ENCODE peak calls at places on chromosomes 13 and 19, in seven cellular contexts. A is breast epithelium, D is activated B cell treated with CpG ODN at 0.5 μM for 24 hours, G is lower leg skin, C is AG04449, M is endothelial cell, O is GM10248. Z is an unnamed sample.
A peak's percentile ranks its signal among the peaks of the same experiment; 100 is the strongest.

GRCh38 chr13:40440990-40441820 is 225.2 kb downstream of the FOXO1 start:
- DNase-seq in D (no peak), M (no peak), A (peak; percentile 73), G (peak; percentile 63), O (no peak), C (no peak), Z (no peak)

GRCh38 chr19:11138659-11139526 is 16.7 kb downstream of the SPC24 start:
- DNase-seq in G (peak; percentile 66), O (peak; percentile 20), M (peak; percentile 47), A (no peak), D (no peak), C (peak; percentile 36), Z (no peak)

GRCh38 chr13:23871616-23872220 is 17.5 kb downstream of the MIPEP start:
- DNase-seq in A (no peak), O (peak; percentile 38), M (no peak), D (no peak), C (no peak), G (no peak), Z (no peak)

GRCh38 chr19:58581227-58582141 is 8.3 kb upstream of the MZF1 start:
- DNase-seq in O (peak; percentile 90), M (peak; percentile 89), A (peak; percentile 80), D (peak; percentile 73), C (no peak), G (peak; percentile 78), Z (peak; percentile 80)

GRCh38 chr13:107258599-107259187 is 690.8 kb upstream of the ARGLU1 start:
- DNase-seq in M (no peak), O (no peak), D (no peak), A (no peak), G (no peak), C (no peak), Z (no peak)

GRCh38 chr19:51600940-51601575 is 29.1 kb downstream of the SIGLEC5 start:
- DNase-seq in A (no peak), C (no peak), M (no peak), G (no peak), D (peak; percentile 62), O (peak; percentile 41), Z (no peak)

GRCh38 chr13:44573790-44574465 is 2.2 kb downstream of the TSC22D1 start:
- DNase-seq in M (no peak), C (no peak), O (peak; percentile 25), G (no peak), A (no peak), D (no peak), Z (no peak)

GRCh38 chr19:55670280-55671053 is 4.6 kb upstream of the EPN1 start:
- DNase-seq in A (no peak), O (no peak), G (no peak), C (no peak), D (no peak), M (peak; percentile 39), Z (peak; percentile 87)

GRCh38 chr19:4633140-4633967 is 6.0 kb upstream of the TNFAIP8L1 start:
- DNase-seq in D (peak; percentile 32), M (peak; percentile 73), A (no peak), O (peak; percentile 73), C (no peak), G (no peak), Z (no peak)

GRCh38 chr13:100666124-100666523 is 8.5 kb downstream of the TMTC4 start:
- DNase-seq in D (no peak), G (no peak), O (no peak), A (no peak), M (no peak), C (no peak), Z (peak; percentile 43)

GRCh38 chr13:40974460-40975407 is 44.4 kb downstream of the ELF1 start:
- DNase-seq in C (no peak), M (peak; percentile 38), D (no peak), A (no peak), O (no peak), G (no peak), Z (no peak)

GRCh38 chr13:100646030-100646673 is 28.4 kb downstream of the TMTC4 start:
- DNase-seq in D (no peak), G (no peak), O (no peak), M (peak; percentile 51), C (no peak), A (no peak), Z (no peak)

GRCh38 chr19:54415208-54415900 is at the start of gene TTYH1:
- DNase-seq in A (no peak), O (peak; percentile 68), G (no peak), M (peak; percentile 44), C (no peak), D (peak; percentile 42), Z (no peak)

GRCh38 chr13:65600702-65601101 is 1629.4 kb downstream of the PCDH9 start:
- DNase-seq in G (no peak), C (no peak), D (no peak), O (no peak), A (no peak), M (no peak), Z (no peak)

GRCh38 chr13:62321895-62322294 is 906.2 kb upstream of the PCDH20 start:
- DNase-seq in A (no peak), O (no peak), D (no peak), C (no peak), G (no peak), M (no peak), Z (no peak)

GRCh38 chr13:51523082-51523518 is 61.2 kb upstream of the WDFY2 start:
- DNase-seq in O (no peak), M (no peak), G (peak; percentile 42), D (no peak), A (peak; percentile 58), C (no peak), Z (no peak)

GRCh38 chr19:50319156-50319555 is 10.0 kb downstream of the KCNC3 start:
- DNase-seq in M (no peak), C (no peak), A (no peak), G (no peak), O (no peak), D (no peak), Z (no peak)

GRCh38 chr19:50320596-50320995 is 8.6 kb downstream of the KCNC3 start:
- DNase-seq in M (no peak), O (no peak), A (no peak), C (no peak), G (no peak), D (no peak), Z (no peak)

GRCh38 chr19:50321831-50322230 is 7.3 kb downstream of the KCNC3 start:
- DNase-seq in M (no peak), D (no peak), G (no peak), O (no peak), C (no peak), A (no peak), Z (no peak)

GRCh38 chr19:50318438-50318837 is 10.7 kb downstream of the KCNC3 start:
- DNase-seq in G (no peak), M (no peak), C (no peak), O (no peak), A (no peak), D (no peak), Z (no peak)

DNA sequence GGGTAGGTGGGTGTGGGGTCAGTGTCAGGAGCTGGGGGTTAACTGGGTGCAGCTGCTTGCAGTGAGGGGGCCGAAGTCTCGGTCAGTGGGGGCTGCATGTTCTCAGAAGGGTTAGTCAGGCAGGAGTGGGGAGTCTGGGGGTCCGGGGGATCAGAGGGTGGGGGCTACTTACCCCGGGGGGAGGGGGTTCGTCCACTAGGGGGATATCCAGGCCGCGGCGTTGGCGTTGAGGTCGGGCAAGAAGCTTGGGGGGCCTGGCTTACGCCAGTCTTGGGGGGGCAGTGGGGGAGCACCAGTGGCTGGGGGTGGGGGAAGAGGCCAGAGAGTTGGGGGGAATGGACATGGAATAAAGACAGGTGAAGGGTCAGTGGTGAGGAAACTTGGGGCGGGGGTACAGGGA is 9.1 kb downstream of the KCNC3 start:
- DNase-seq in A (no peak), O (no peak), G (no peak), M (no peak), C (no peak), D (no peak), Z (no peak)
- TF ChIP-seq CTCF in A (no peak), O (no peak), G (no peak), M (no peak), C (no peak), D (no peak), Z (no peak)

GRCh38 chr19:8094336-8094735 is 41.8 kb downstream of the CCL25 start:
- DNase-seq in O (no peak), C (no peak), M (no peak), A (no peak), G (no peak), D (no peak), Z (no peak)

GRCh38 chr19:8097198-8097597 is 44.6 kb downstream of the CCL25 start:
- DNase-seq in G (no peak), A (no peak), C (no peak), O (no peak), M (no peak), D (no peak), Z (no peak)

GRCh38 chr19:8097681-8098567 is 45.4 kb downstream of the CCL25 start:
- DNase-seq in C (no peak), M (no peak), D (no peak), O (no peak), A (no peak), G (no peak), Z (no peak)

GRCh38 chr19:8095354-8095886 is 42.9 kb downstream of the CCL25 start:
- DNase-seq in M (no peak), A (no peak), D (no peak), C (no peak), G (no peak), O (no peak), Z (no peak)

DNA sequence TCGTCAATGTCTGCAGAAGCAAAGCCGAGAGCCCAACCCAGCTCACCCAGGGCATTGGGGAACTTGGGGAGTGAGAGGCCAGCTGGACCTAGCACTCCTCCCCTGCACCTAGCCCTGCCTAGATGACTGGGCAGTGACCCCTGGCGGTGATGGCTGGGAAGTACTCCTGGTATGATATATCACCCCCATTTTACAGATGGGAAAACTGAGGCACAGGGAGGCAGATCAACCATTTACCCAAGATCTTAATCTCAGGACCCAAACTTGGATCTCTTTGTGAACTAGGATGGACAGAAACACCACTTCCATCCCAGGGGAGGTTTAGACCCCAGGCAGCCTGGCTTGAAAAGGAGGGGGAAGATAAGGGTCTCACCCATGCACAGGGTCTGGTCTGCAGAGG is 43.5 kb downstream of the CCL25 start:
- DNase-seq in M (no peak), C (no peak), A (no peak), O (no peak), G (no peak), D (no peak), Z (no peak)
- TF ChIP-seq CTCF in M (peak; percentile 23), C (no peak), A (no peak), O (no peak), G (no peak), D (no peak), Z (no peak)

GRCh38 chr13:73956101-73956500 is 178.1 kb downstream of the KLF12 start:
- DNase-seq in G (no peak), M (no peak), C (no peak), A (no peak), D (no peak), O (no peak), Z (no peak)
- TF ChIP-seq CTCF in G (no peak), M (no peak), C (no peak), A (no peak), D (no peak), O (no peak), Z (no peak)

DNA sequence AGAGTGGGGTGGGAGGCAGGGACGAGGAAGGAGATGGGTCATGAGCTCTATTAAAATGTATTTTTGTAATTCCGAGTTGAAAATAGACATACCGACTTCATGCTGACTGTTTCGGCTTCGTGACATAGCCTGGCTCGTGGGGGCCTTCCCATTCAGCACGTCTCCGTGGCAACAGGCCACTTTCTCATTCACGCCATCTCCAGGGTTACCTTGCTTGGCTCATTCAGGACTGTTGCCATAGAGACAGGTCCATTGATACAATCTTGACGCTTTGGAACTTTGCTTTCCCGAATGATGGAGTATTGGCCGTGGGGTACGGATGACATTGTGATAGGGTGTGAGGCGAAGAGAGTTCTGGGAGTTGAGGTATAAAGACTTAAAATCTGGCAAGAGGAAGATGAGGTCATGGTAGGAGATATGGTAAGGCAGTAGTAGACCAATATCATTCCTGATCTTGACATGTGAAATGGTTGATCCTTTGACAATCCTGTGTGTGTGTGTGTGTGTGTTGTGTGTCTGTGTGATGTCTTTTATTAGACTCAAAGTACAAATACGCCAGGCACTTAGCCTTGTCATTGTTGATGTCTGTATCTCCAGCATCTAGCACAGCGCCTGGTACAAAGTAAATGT is 97.3 kb downstream of the CACNA1A start:
- DNase-seq in C (no peak), M (no peak), A (no peak), G (no peak), D (no peak), O (no peak), Z (no peak)
- TF ChIP-seq CTCF in C (no peak), M (no peak), A (no peak), G (no peak), D (no peak), O (no peak), Z (no peak)

Z was measured in type B pancreatic cell.